ENCODE peak calls at places on chromosomes 2 and 18, in six cellular contexts. W is mucosa of descending colon; G is left lung; I is Panc1; A is CD8-positive, alpha-beta T cell; Q is GM23338. V is an unnamed sample.

GRCh38 chr2:114752425-114752824 is 310.0 kb downstream of the DPP10 start:
- ATAC-seq in W (no peak), G (no peak), I (no peak), A (no peak), Q (no peak), V (no peak)

GRCh38 chr18:58998421-58999203 is 133.9 kb downstream of the ZNF532 start:
- ATAC-seq in W (peak), G (peak), I (no peak), A (no peak), Q (no peak), V (peak)

GRCh38 chr2:44928660-44929471 is 12.6 kb upstream of the SIX3 start:
- ATAC-seq in W (no peak), G (no peak), I (no peak), A (no peak), Q (peak), V (no peak)

GRCh38 chr2:224638338-224638823 is 53.2 kb upstream of the CUL3 start:
- ATAC-seq in W (peak), G (no peak), I (no peak), A (peak), Q (no peak), V (no peak)

GRCh38 chr2:171216631-171217030 is 55.9 kb upstream of the TLK1 start:
- ATAC-seq in W (no peak), G (no peak), I (no peak), A (no peak), Q (peak), V (no peak)

GRCh38 chr2:42026332-42026731 is 21.5 kb upstream of the PKDCC start:
- ATAC-seq in W (no peak), G (no peak), I (no peak), A (no peak), Q (no peak), V (no peak)

GRCh38 chr2:186991766-186992417 is 142.9 kb upstream of the ZSWIM2 start:
- ATAC-seq in W (no peak), G (peak), I (no peak), A (no peak), Q (peak), V (peak)

GRCh38 chr2:101986804-101987740 is 4.7 kb upstream of the IL1R2 start:
- ATAC-seq in W (peak), G (no peak), I (no peak), A (peak), Q (no peak), V (no peak)

GRCh38 chr2:217622664-217623063 is 380.1 kb downstream of the TNS1 start:
- ATAC-seq in W (no peak), G (no peak), I (no peak), A (no peak), Q (peak), V (no peak)

V was measured in SK-N-SH treated with all-trans-retinoic acid at 6 μM for 48 hours.